ENCODE peak calls at places on chromosomes 3 and 15, in six cellular contexts. One of them, this sample, is unnamed.

GRCh38 chr15:41605566-41605965 is 46.6 kb downstream of the TYRO3 start:
- DNase-seq in stimulated activated CD4-positive, alpha-beta T cell treated with anti-CD3 and anti-CD28 coated beads, Interleukin-1b, Interleukin-23, amount 100 ng/mL, for 4 hours: no peak
- DNase-seq in left cardiac atrium: no peak
- DNase-seq in NCI-H1436: no peak
- DNase-seq in hippocampal formation: no peak
- DNase-seq in left ventricle myocardium inferior: no peak
- DNase-seq in this sample: no peak

GRCh38 chr3:123446210-123446609 is 2.7 kb downstream of the ADCY5 start:
- DNase-seq in hippocampal formation: no peak
- DNase-seq in stimulated activated CD4-positive, alpha-beta T cell treated with anti-CD3 and anti-CD28 coated beads, Interleukin-1b, Interleukin-23, amount 100 ng/mL, for 4 hours: no peak
- DNase-seq in left cardiac atrium: no peak
- DNase-seq in left ventricle myocardium inferior: no peak
- DNase-seq in NCI-H1436: no peak
- DNase-seq in this sample: no peak

GRCh38 chr3:184786271-184787010 is 25.5 kb upstream of the VPS8 start:
- DNase-seq in hippocampal formation: peak; percentile 18
- DNase-seq in left ventricle myocardium inferior: peak; percentile 49
- DNase-seq in left cardiac atrium: peak; percentile 70
- DNase-seq in stimulated activated CD4-positive, alpha-beta T cell treated with anti-CD3 and anti-CD28 coated beads, Interleukin-1b, Interleukin-23, amount 100 ng/mL, for 4 hours: no peak
- DNase-seq in NCI-H1436: no peak
- DNase-seq in this sample: no peak

GRCh38 chr3:121508384-121508783 is 37.4 kb downstream of the POLQ start:
- DNase-seq in NCI-H1436: no peak
- DNase-seq in left ventricle myocardium inferior: no peak
- DNase-seq in stimulated activated CD4-positive, alpha-beta T cell treated with anti-CD3 and anti-CD28 coated beads, Interleukin-1b, Interleukin-23, amount 100 ng/mL, for 4 hours: no peak
- DNase-seq in hippocampal formation: no peak
- DNase-seq in left cardiac atrium: no peak
- DNase-seq in this sample: no peak

GRCh38 chr3:50759015-50759414 is 84.3 kb downstream of the DOCK3 start:
- DNase-seq in left cardiac atrium: no peak
- DNase-seq in hippocampal formation: no peak
- DNase-seq in left ventricle myocardium inferior: no peak
- DNase-seq in stimulated activated CD4-positive, alpha-beta T cell treated with anti-CD3 and anti-CD28 coated beads, Interleukin-1b, Interleukin-23, amount 100 ng/mL, for 4 hours: no peak
- DNase-seq in NCI-H1436: no peak
- DNase-seq in this sample: no peak

GRCh38 chr15:40930430-40931299 is 1.5 kb downstream of the DLL4 start:
- DNase-seq in left ventricle myocardium inferior: peak; percentile 70
- DNase-seq in NCI-H1436: peak; percentile 59
- DNase-seq in hippocampal formation: no peak
- DNase-seq in left cardiac atrium: peak; percentile 81
- DNase-seq in stimulated activated CD4-positive, alpha-beta T cell treated with anti-CD3 and anti-CD28 coated beads, Interleukin-1b, Interleukin-23, amount 100 ng/mL, for 4 hours: peak; percentile 55
- DNase-seq in this sample: peak; percentile 81

GRCh38 chr3:23484386-23484785 is 281.3 kb downstream of the UBE2E2 start:
- DNase-seq in left ventricle myocardium inferior: no peak
- DNase-seq in hippocampal formation: no peak
- DNase-seq in NCI-H1436: no peak
- DNase-seq in stimulated activated CD4-positive, alpha-beta T cell treated with anti-CD3 and anti-CD28 coated beads, Interleukin-1b, Interleukin-23, amount 100 ng/mL, for 4 hours: no peak
- DNase-seq in left cardiac atrium: no peak
- DNase-seq in this sample: no peak

GRCh38 chr3:55427739-55428138 is 59.4 kb downstream of the WNT5A start:
- DNase-seq in stimulated activated CD4-positive, alpha-beta T cell treated with anti-CD3 and anti-CD28 coated beads, Interleukin-1b, Interleukin-23, amount 100 ng/mL, for 4 hours: no peak
- DNase-seq in left ventricle myocardium inferior: no peak
- DNase-seq in left cardiac atrium: no peak
- DNase-seq in hippocampal formation: no peak
- DNase-seq in NCI-H1436: no peak
- DNase-seq in this sample: no peak

GRCh38 chr3:51711352-51712019 is 4.6 kb downstream of the GRM2 start:
- DNase-seq in stimulated activated CD4-positive, alpha-beta T cell treated with anti-CD3 and anti-CD28 coated beads, Interleukin-1b, Interleukin-23, amount 100 ng/mL, for 4 hours: no peak
- DNase-seq in NCI-H1436: no peak
- DNase-seq in left ventricle myocardium inferior: no peak
- DNase-seq in left cardiac atrium: no peak
- DNase-seq in hippocampal formation: no peak
- DNase-seq in this sample: peak; percentile 8

GRCh38 chr3:113773381-113773780 is 26.5 kb downstream of the ATP6V1A start:
- DNase-seq in stimulated activated CD4-positive, alpha-beta T cell treated with anti-CD3 and anti-CD28 coated beads, Interleukin-1b, Interleukin-23, amount 100 ng/mL, for 4 hours: no peak
- DNase-seq in left ventricle myocardium inferior: no peak
- DNase-seq in hippocampal formation: no peak
- DNase-seq in left cardiac atrium: no peak
- DNase-seq in NCI-H1436: no peak
- DNase-seq in this sample: no peak

GRCh38 chr3:177810162-177810623 is 612.9 kb upstream of the TBL1XR1 start:
- DNase-seq in NCI-H1436: no peak
- DNase-seq in hippocampal formation: no peak
- DNase-seq in left ventricle myocardium inferior: no peak
- DNase-seq in stimulated activated CD4-positive, alpha-beta T cell treated with anti-CD3 and anti-CD28 coated beads, Interleukin-1b, Interleukin-23, amount 100 ng/mL, for 4 hours: no peak
- DNase-seq in left cardiac atrium: no peak
- DNase-seq in this sample: no peak

GRCh38 chr3:152385761-152386160 is 117.0 kb downstream of the MBNL1 start:
- DNase-seq in stimulated activated CD4-positive, alpha-beta T cell treated with anti-CD3 and anti-CD28 coated beads, Interleukin-1b, Interleukin-23, amount 100 ng/mL, for 4 hours: no peak
- DNase-seq in left ventricle myocardium inferior: no peak
- DNase-seq in hippocampal formation: no peak
- DNase-seq in left cardiac atrium: no peak
- DNase-seq in NCI-H1436: no peak
- DNase-seq in this sample: no peak

GRCh38 chr3:34856081-34856480 is 783.2 kb upstream of the ARPP21 start:
- DNase-seq in hippocampal formation: no peak
- DNase-seq in left cardiac atrium: no peak
- DNase-seq in stimulated activated CD4-positive, alpha-beta T cell treated with anti-CD3 and anti-CD28 coated beads, Interleukin-1b, Interleukin-23, amount 100 ng/mL, for 4 hours: no peak
- DNase-seq in left ventricle myocardium inferior: no peak
- DNase-seq in NCI-H1436: no peak
- DNase-seq in this sample: no peak

GRCh38 chr3:51937611-51938450 is 3.9 kb downstream of the RRP9 start:
- DNase-seq in stimulated activated CD4-positive, alpha-beta T cell treated with anti-CD3 and anti-CD28 coated beads, Interleukin-1b, Interleukin-23, amount 100 ng/mL, for 4 hours: no peak
- DNase-seq in left ventricle myocardium inferior: no peak
- DNase-seq in hippocampal formation: no peak
- DNase-seq in NCI-H1436: no peak
- DNase-seq in left cardiac atrium: no peak
- DNase-seq in this sample: no peak

GRCh38 chr3:128283429-128283828 is 130.1 kb downstream of the EEFSEC start:
- DNase-seq in NCI-H1436: no peak
- DNase-seq in stimulated activated CD4-positive, alpha-beta T cell treated with anti-CD3 and anti-CD28 coated beads, Interleukin-1b, Interleukin-23, amount 100 ng/mL, for 4 hours: no peak
- DNase-seq in left ventricle myocardium inferior: no peak
- DNase-seq in hippocampal formation: no peak
- DNase-seq in left cardiac atrium: no peak
- DNase-seq in this sample: no peak

GRCh38 chr15:42494998-42495360 is 455 bp upstream of the SNAP23 start:
- DNase-seq in NCI-H1436: no peak
- DNase-seq in left ventricle myocardium inferior: no peak
- DNase-seq in left cardiac atrium: peak; percentile 59
- DNase-seq in hippocampal formation: peak; percentile 75
- DNase-seq in stimulated activated CD4-positive, alpha-beta T cell treated with anti-CD3 and anti-CD28 coated beads, Interleukin-1b, Interleukin-23, amount 100 ng/mL, for 4 hours: no peak
- DNase-seq in this sample: no peak

GRCh38 chr3:25747033-25747432 is 36.2 kb downstream of the NGLY1 start:
- DNase-seq in left cardiac atrium: no peak
- DNase-seq in stimulated activated CD4-positive, alpha-beta T cell treated with anti-CD3 and anti-CD28 coated beads, Interleukin-1b, Interleukin-23, amount 100 ng/mL, for 4 hours: no peak
- DNase-seq in left ventricle myocardium inferior: no peak
- DNase-seq in hippocampal formation: no peak
- DNase-seq in NCI-H1436: no peak
- DNase-seq in this sample: no peak

GRCh38 chr15:43186003-43186353 is 775 bp downstream of the CCNDBP1 start:
- DNase-seq in hippocampal formation: no peak
- DNase-seq in NCI-H1436: no peak
- DNase-seq in left ventricle myocardium inferior: no peak
- DNase-seq in stimulated activated CD4-positive, alpha-beta T cell treated with anti-CD3 and anti-CD28 coated beads, Interleukin-1b, Interleukin-23, amount 100 ng/mL, for 4 hours: no peak
- DNase-seq in left cardiac atrium: no peak
- DNase-seq in this sample: no peak

GRCh38 chr3:156519758-156520162 is 35.2 kb downstream of the SSR3 start:
- DNase-seq in left ventricle myocardium inferior: no peak
- DNase-seq in stimulated activated CD4-positive, alpha-beta T cell treated with anti-CD3 and anti-CD28 coated beads, Interleukin-1b, Interleukin-23, amount 100 ng/mL, for 4 hours: no peak
- DNase-seq in hippocampal formation: no peak
- DNase-seq in NCI-H1436: no peak
- DNase-seq in left cardiac atrium: no peak
- DNase-seq in this sample: no peak

GRCh38 chr3:182755308-182756106 is 37.8 kb upstream of the ATP11B start:
- DNase-seq in left cardiac atrium: no peak
- DNase-seq in NCI-H1436: no peak
- DNase-seq in stimulated activated CD4-positive, alpha-beta T cell treated with anti-CD3 and anti-CD28 coated beads, Interleukin-1b, Interleukin-23, amount 100 ng/mL, for 4 hours: no peak
- DNase-seq in hippocampal formation: no peak
- DNase-seq in left ventricle myocardium inferior: no peak
- DNase-seq in this sample: no peak

GRCh38 chr3:99878005-99878404 is 60.3 kb downstream of the CMSS1 start:
- DNase-seq in stimulated activated CD4-positive, alpha-beta T cell treated with anti-CD3 and anti-CD28 coated beads, Interleukin-1b, Interleukin-23, amount 100 ng/mL, for 4 hours: no peak
- DNase-seq in hippocampal formation: no peak
- DNase-seq in NCI-H1436: no peak
- DNase-seq in left ventricle myocardium inferior: no peak
- DNase-seq in left cardiac atrium: no peak
- DNase-seq in this sample: no peak

GRCh38 chr3:9749333-9749662 is 454 bp upstream of the OGG1 start:
- DNase-seq in NCI-H1436: no peak
- DNase-seq in hippocampal formation: no peak
- DNase-seq in stimulated activated CD4-positive, alpha-beta T cell treated with anti-CD3 and anti-CD28 coated beads, Interleukin-1b, Interleukin-23, amount 100 ng/mL, for 4 hours: no peak
- DNase-seq in left cardiac atrium: no peak
- DNase-seq in left ventricle myocardium inferior: no peak
- DNase-seq in this sample: no peak

GRCh38 chr15:99324082-99324620 is 72.9 kb downstream of the LRRC28 start:
- DNase-seq in left ventricle myocardium inferior: no peak
- DNase-seq in left cardiac atrium: no peak
- DNase-seq in stimulated activated CD4-positive, alpha-beta T cell treated with anti-CD3 and anti-CD28 coated beads, Interleukin-1b, Interleukin-23, amount 100 ng/mL, for 4 hours: no peak
- DNase-seq in NCI-H1436: no peak
- DNase-seq in hippocampal formation: no peak
- DNase-seq in this sample: no peak

GRCh38 chr3:107992976-107993684 is 97.7 kb downstream of the CD47 start:
- DNase-seq in left ventricle myocardium inferior: no peak
- DNase-seq in stimulated activated CD4-positive, alpha-beta T cell treated with anti-CD3 and anti-CD28 coated beads, Interleukin-1b, Interleukin-23, amount 100 ng/mL, for 4 hours: peak; percentile 5
- DNase-seq in left cardiac atrium: no peak
- DNase-seq in NCI-H1436: no peak
- DNase-seq in hippocampal formation: no peak
- DNase-seq in this sample: no peak

GRCh38 chr3:177973241-177973840 is 562.9 kb upstream of the KCNMB2 start:
- DNase-seq in left ventricle myocardium inferior: no peak
- DNase-seq in hippocampal formation: no peak
- DNase-seq in stimulated activated CD4-positive, alpha-beta T cell treated with anti-CD3 and anti-CD28 coated beads, Interleukin-1b, Interleukin-23, amount 100 ng/mL, for 4 hours: no peak
- DNase-seq in NCI-H1436: no peak
- DNase-seq in left cardiac atrium: no peak
- DNase-seq in this sample: no peak

GRCh38 chr3:143951351-143951971 is 20.2 kb upstream of the DIPK2A start:
- DNase-seq in stimulated activated CD4-positive, alpha-beta T cell treated with anti-CD3 and anti-CD28 coated beads, Interleukin-1b, Interleukin-23, amount 100 ng/mL, for 4 hours: no peak
- DNase-seq in left ventricle myocardium inferior: no peak
- DNase-seq in left cardiac atrium: no peak
- DNase-seq in NCI-H1436: peak; percentile 28
- DNase-seq in hippocampal formation: peak; percentile 19
- DNase-seq in this sample: no peak

GRCh38 chr3:188202358-188203138 is 48.6 kb downstream of the LPP start:
- DNase-seq in left ventricle myocardium inferior: no peak
- DNase-seq in stimulated activated CD4-positive, alpha-beta T cell treated with anti-CD3 and anti-CD28 coated beads, Interleukin-1b, Interleukin-23, amount 100 ng/mL, for 4 hours: no peak
- DNase-seq in left cardiac atrium: no peak
- DNase-seq in NCI-H1436: no peak
- DNase-seq in hippocampal formation: no peak
- DNase-seq in this sample: no peak

GRCh38 chr15:41958002-41958420 is 14.3 kb downstream of the EHD4 start:
- DNase-seq in left cardiac atrium: no peak
- DNase-seq in NCI-H1436: no peak
- DNase-seq in stimulated activated CD4-positive, alpha-beta T cell treated with anti-CD3 and anti-CD28 coated beads, Interleukin-1b, Interleukin-23, amount 100 ng/mL, for 4 hours: no peak
- DNase-seq in hippocampal formation: no peak
- DNase-seq in left ventricle myocardium inferior: no peak
- DNase-seq in this sample: no peak

GRCh38 chr3:101050061-101050460 is 56.8 kb upstream of the ABI3BP start:
- DNase-seq in left ventricle myocardium inferior: no peak
- DNase-seq in stimulated activated CD4-positive, alpha-beta T cell treated with anti-CD3 and anti-CD28 coated beads, Interleukin-1b, Interleukin-23, amount 100 ng/mL, for 4 hours: no peak
- DNase-seq in left cardiac atrium: no peak
- DNase-seq in NCI-H1436: no peak
- DNase-seq in hippocampal formation: no peak
- DNase-seq in this sample: no peak

GRCh38 chr3:55746808-55747413 is 259.8 kb upstream of the WNT5A start:
- DNase-seq in left ventricle myocardium inferior: no peak
- DNase-seq in NCI-H1436: no peak
- DNase-seq in stimulated activated CD4-positive, alpha-beta T cell treated with anti-CD3 and anti-CD28 coated beads, Interleukin-1b, Interleukin-23, amount 100 ng/mL, for 4 hours: no peak
- DNase-seq in left cardiac atrium: no peak
- DNase-seq in hippocampal formation: peak; percentile 34
- DNase-seq in this sample: no peak

GRCh38 chr3:76561494-76562242 is 478.2 kb upstream of the ROBO2 start:
- DNase-seq in left ventricle myocardium inferior: no peak
- DNase-seq in stimulated activated CD4-positive, alpha-beta T cell treated with anti-CD3 and anti-CD28 coated beads, Interleukin-1b, Interleukin-23, amount 100 ng/mL, for 4 hours: no peak
- DNase-seq in hippocampal formation: no peak
- DNase-seq in left cardiac atrium: no peak
- DNase-seq in NCI-H1436: no peak
- DNase-seq in this sample: no peak

GRCh38 chr3:138187296-138188012 is at the start of gene ARMC8:
- DNase-seq in NCI-H1436: peak; percentile 12
- DNase-seq in stimulated activated CD4-positive, alpha-beta T cell treated with anti-CD3 and anti-CD28 coated beads, Interleukin-1b, Interleukin-23, amount 100 ng/mL, for 4 hours: no peak
- DNase-seq in hippocampal formation: peak; percentile 28
- DNase-seq in left ventricle myocardium inferior: peak; percentile 63
- DNase-seq in left cardiac atrium: peak; percentile 69
- DNase-seq in this sample: peak; percentile 42

GRCh38 chr3:73143821-73144237 is 82.4 kb downstream of the EBLN2 start:
- DNase-seq in left cardiac atrium: no peak
- DNase-seq in stimulated activated CD4-positive, alpha-beta T cell treated with anti-CD3 and anti-CD28 coated beads, Interleukin-1b, Interleukin-23, amount 100 ng/mL, for 4 hours: no peak
- DNase-seq in hippocampal formation: no peak
- DNase-seq in left ventricle myocardium inferior: no peak
- DNase-seq in NCI-H1436: no peak
- DNase-seq in this sample: no peak

GRCh38 chr3:119891944-119892721 is 110.2 kb downstream of the NR1I2 start:
- DNase-seq in left cardiac atrium: no peak
- DNase-seq in hippocampal formation: peak; percentile 70
- DNase-seq in NCI-H1436: peak; percentile 63
- DNase-seq in stimulated activated CD4-positive, alpha-beta T cell treated with anti-CD3 and anti-CD28 coated beads, Interleukin-1b, Interleukin-23, amount 100 ng/mL, for 4 hours: no peak
- DNase-seq in left ventricle myocardium inferior: no peak
- DNase-seq in this sample: peak; percentile 10

GRCh38 chr3:127139601-127140500 is 53.1 kb upstream of the PRR23E start:
- DNase-seq in stimulated activated CD4-positive, alpha-beta T cell treated with anti-CD3 and anti-CD28 coated beads, Interleukin-1b, Interleukin-23, amount 100 ng/mL, for 4 hours: no peak
- DNase-seq in NCI-H1436: no peak
- DNase-seq in hippocampal formation: no peak
- DNase-seq in left cardiac atrium: no peak
- DNase-seq in left ventricle myocardium inferior: no peak
- DNase-seq in this sample: no peak

GRCh38 chr15:34737379-34737928 is 17.3 kb downstream of the GJD2 start:
- DNase-seq in left ventricle myocardium inferior: no peak
- DNase-seq in left cardiac atrium: no peak
- DNase-seq in hippocampal formation: no peak
- DNase-seq in stimulated activated CD4-positive, alpha-beta T cell treated with anti-CD3 and anti-CD28 coated beads, Interleukin-1b, Interleukin-23, amount 100 ng/mL, for 4 hours: no peak
- DNase-seq in NCI-H1436: no peak
- DNase-seq in this sample: no peak

GRCh38 chr15:36589971-36590370 is 10.5 kb downstream of the CDIN1 start:
- DNase-seq in NCI-H1436: no peak
- DNase-seq in hippocampal formation: no peak
- DNase-seq in left ventricle myocardium inferior: no peak
- DNase-seq in stimulated activated CD4-positive, alpha-beta T cell treated with anti-CD3 and anti-CD28 coated beads, Interleukin-1b, Interleukin-23, amount 100 ng/mL, for 4 hours: no peak
- DNase-seq in left cardiac atrium: no peak
- DNase-seq in this sample: no peak

GRCh38 chr3:74756586-74756985 is 142.1 kb upstream of the CNTN3 start:
- DNase-seq in left ventricle myocardium inferior: no peak
- DNase-seq in NCI-H1436: no peak
- DNase-seq in left cardiac atrium: no peak
- DNase-seq in stimulated activated CD4-positive, alpha-beta T cell treated with anti-CD3 and anti-CD28 coated beads, Interleukin-1b, Interleukin-23, amount 100 ng/mL, for 4 hours: no peak
- DNase-seq in hippocampal formation: no peak
- DNase-seq in this sample: no peak

GRCh38 chr15:76057332-76058000 is 2.3 kb upstream of the TMEM266 start:
- DNase-seq in NCI-H1436: peak; percentile 31
- DNase-seq in left cardiac atrium: no peak
- DNase-seq in stimulated activated CD4-positive, alpha-beta T cell treated with anti-CD3 and anti-CD28 coated beads, Interleukin-1b, Interleukin-23, amount 100 ng/mL, for 4 hours: no peak
- DNase-seq in hippocampal formation: no peak
- DNase-seq in left ventricle myocardium inferior: no peak
- DNase-seq in this sample: peak; percentile 17

GRCh38 chr3:136819784-136820640 is 1.1 kb downstream of the SLC35G2 start:
- DNase-seq in left cardiac atrium: peak; percentile 58
- DNase-seq in left ventricle myocardium inferior: peak; percentile 29
- DNase-seq in NCI-H1436: peak; percentile 58
- DNase-seq in stimulated activated CD4-positive, alpha-beta T cell treated with anti-CD3 and anti-CD28 coated beads, Interleukin-1b, Interleukin-23, amount 100 ng/mL, for 4 hours: peak; percentile 14
- DNase-seq in hippocampal formation: no peak
- DNase-seq in this sample: peak; percentile 31